ENCODE peak calls at places on chromosomes 13 and 19, in five cellular contexts. C is mesendoderm, N is heart right ventricle, V is spleen, R is thyroid gland. Y is an unnamed sample.

GRCh38 chr13:46100191-46100877 is 4.5 kb downstream of the CPB2 start:
- DNase-seq in C (no peak), N (no peak), V (no peak), R (no peak), Y (no peak)

GRCh38 chr19:2798733-2799132 is 13.4 kb downstream of the THOP1 start:
- DNase-seq in C (peak), N (peak), V (no peak), R (no peak), Y (peak)

GRCh38 chr13:91097269-91097668 is 250.2 kb upstream of the MIR17HG start:
- DNase-seq in C (no peak), N (no peak), V (no peak), R (no peak), Y (no peak)

GRCh38 chr13:110015253-110015652 is 228.9 kb upstream of the IRS2 start:
- DNase-seq in C (no peak), N (no peak), V (no peak), R (peak), Y (no peak)

GRCh38 chr13:24220086-24220703 is 59.7 kb downstream of the SPATA13 start:
- DNase-seq in C (peak), N (peak), V (no peak), R (peak), Y (peak)

GRCh38 chr13:51557875-51558604 is 26.2 kb upstream of the WDFY2 start:
- DNase-seq in C (no peak), N (no peak), V (no peak), R (no peak), Y (no peak)

GRCh38 chr13:27211771-27212364 is 39.5 kb upstream of the RPL21 start:
- DNase-seq in C (no peak), N (no peak), V (no peak), R (no peak), Y (no peak)

GRCh38 chr13:114173753-114174152 is 5.3 kb upstream of the CFAP97D2 start:
- DNase-seq in C (no peak), N (no peak), V (no peak), R (no peak), Y (no peak)

GRCh38 chr13:26051231-26052135 is at the start of gene SHISA2:
- DNase-seq in C (peak), N (no peak), V (no peak), R (peak), Y (peak)

GRCh38 chr13:75579529-75579928 is 29.9 kb downstream of the UCHL3 start:
- DNase-seq in C (no peak), N (no peak), V (no peak), R (no peak), Y (no peak)

GRCh38 chr19:15025237-15025636 is 24.0 kb upstream of the CASP14 start:
- DNase-seq in C (peak), N (no peak), V (no peak), R (no peak), Y (peak)

GRCh38 chr13:29073762-29074161 is 253.6 kb downstream of the MTUS2 start:
- DNase-seq in C (peak), N (no peak), V (no peak), R (no peak), Y (no peak)

GRCh38 chr13:109657395-109657794 is 129.0 kb downstream of the IRS2 start:
- DNase-seq in C (no peak), N (no peak), V (no peak), R (no peak), Y (no peak)

GRCh38 chr19:1847684-1848398 is 442 bp downstream of the REXO1 start:
- DNase-seq in C (peak), N (no peak), V (peak), R (peak), Y (peak)

GRCh38 chr19:18282021-18282787 is 782 bp upstream of the JUND start:
- DNase-seq in C (peak), N (no peak), V (peak), R (peak), Y (no peak)

GRCh38 chr19:15288146-15288963 is 44.0 kb downstream of the BRD4 start:
- DNase-seq in C (no peak), N (no peak), V (peak), R (peak), Y (peak)

GRCh38 chr13:73062368-73062767 is 3.6 kb downstream of the KLF5 start:
- DNase-seq in C (no peak), N (no peak), V (no peak), R (no peak), Y (no peak)

GRCh38 chr19:2168619-2169424 is 5.1 kb downstream of the DOT1L start:
- DNase-seq in C (peak), N (peak), V (peak), R (peak), Y (peak)

GRCh38 chr13:30371649-30372265 is 50.5 kb upstream of the UBE2L5 start:
- DNase-seq in C (no peak), N (no peak), V (peak), R (peak), Y (no peak)

GRCh38 chr19:38264486-38265212 is at the start of gene SPINT2:
- DNase-seq in C (peak), N (no peak), V (peak), R (no peak), Y (no peak)

GRCh38 chr19:18481505-18482222 is 40.2 kb downstream of the ELL start:
- DNase-seq in C (no peak), N (no peak), V (no peak), R (no peak), Y (no peak)

GRCh38 chr19:48490980-48491792 is 20.4 kb downstream of the LMTK3 start:
- DNase-seq in C (peak), N (no peak), V (peak), R (peak), Y (no peak)

GRCh38 chr19:30173593-30174356 is 198.4 kb upstream of the ZNF536 start:
- DNase-seq in C (no peak), N (no peak), V (peak), R (no peak), Y (no peak)

GRCh38 chr13:102580552-102581169 is 16.1 kb upstream of the TPP2 start:
- DNase-seq in C (peak), N (peak), V (no peak), R (no peak), Y (peak)

GRCh38 chr13:98576215-98576945 is 527 bp downstream of the STK24 start:
- DNase-seq in C (peak), N (peak), V (peak), R (peak), Y (peak)

GRCh38 chr13:25923217-25924085 is 128.4 kb downstream of the SHISA2 start:
- DNase-seq in C (no peak), N (no peak), V (no peak), R (no peak), Y (no peak)

GRCh38 chr13:72145383-72145782 is 278.4 kb upstream of the DACH1 start:
- DNase-seq in C (no peak), N (no peak), V (no peak), R (no peak), Y (no peak)

GRCh38 chr13:89930861-89931260 is 1416.6 kb upstream of the MIR17HG start:
- DNase-seq in C (peak), N (no peak), V (no peak), R (no peak), Y (no peak)

GRCh38 chr13:107864543-107865460 is 350.5 kb downstream of the LIG4 start:
- DNase-seq in C (peak), N (peak), V (no peak), R (peak), Y (peak)

GRCh38 chr13:107867701-107868661 is 347.4 kb downstream of the LIG4 start:
- DNase-seq in C (peak), N (no peak), V (no peak), R (peak), Y (peak)

GRCh38 chr13:107865643-107866006 is 349.7 kb downstream of the LIG4 start:
- DNase-seq in C (no peak), N (no peak), V (no peak), R (no peak), Y (no peak)

GRCh38 chr13:107866666-107867623 is 348.4 kb downstream of the LIG4 start:
- DNase-seq in C (peak), N (no peak), V (no peak), R (no peak), Y (peak)

DNA sequence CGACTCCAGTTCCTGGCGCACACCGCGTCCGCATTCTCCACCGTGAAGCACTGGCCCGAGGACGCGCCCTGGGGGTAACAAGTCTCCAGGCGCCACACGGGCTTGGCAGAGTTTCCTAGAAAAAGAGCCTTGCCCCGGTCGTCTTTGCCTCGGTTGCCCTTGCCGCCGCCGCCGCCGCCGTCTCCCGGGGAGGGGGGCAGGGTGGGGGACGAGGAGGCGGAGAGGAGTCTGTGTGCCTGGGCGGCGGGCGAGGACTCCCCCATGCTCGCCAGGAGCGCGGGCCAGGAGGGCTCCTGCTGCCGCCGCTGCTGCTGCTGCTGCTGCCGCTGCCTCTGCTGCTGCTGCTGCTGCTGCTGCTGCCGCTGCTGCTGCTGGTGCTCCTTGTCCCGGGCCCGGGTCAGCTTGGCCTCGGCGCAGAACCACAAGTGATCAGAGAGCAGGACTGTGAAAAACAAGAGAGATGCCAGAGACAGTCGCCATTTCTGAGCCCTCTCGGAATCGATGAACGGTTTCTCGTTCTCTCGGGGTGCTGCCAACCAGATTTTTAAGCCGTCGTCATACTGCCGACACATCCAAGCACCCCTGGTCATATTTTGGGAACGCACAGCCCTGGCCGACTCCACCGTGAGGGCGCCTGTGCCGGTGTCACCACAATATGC is 349.2 kb downstream of the LIG4 start:
- DNase-seq in C (peak), N (no peak), V (no peak), R (peak), Y (peak)
- H3K4me3 ChIP-seq in C (peak), N (peak), V (peak), R (no peak), Y (peak)

GRCh38 chr13:49840667-49841066 is 48.2 kb upstream of the KPNA3 start:
- DNase-seq in C (no peak), N (no peak), V (no peak), R (no peak), Y (no peak)

GRCh38 chr13:49833402-49833801 is 40.9 kb upstream of the KPNA3 start:
- DNase-seq in C (no peak), N (no peak), V (no peak), R (no peak), Y (no peak)

GRCh38 chr13:49838989-49839388 is 46.5 kb upstream of the KPNA3 start:
- DNase-seq in C (peak), N (no peak), V (no peak), R (no peak), Y (no peak)

GRCh38 chr13:49840266-49840665 is 47.8 kb upstream of the KPNA3 start:
- DNase-seq in C (peak), N (no peak), V (no peak), R (no peak), Y (no peak)

DNA sequence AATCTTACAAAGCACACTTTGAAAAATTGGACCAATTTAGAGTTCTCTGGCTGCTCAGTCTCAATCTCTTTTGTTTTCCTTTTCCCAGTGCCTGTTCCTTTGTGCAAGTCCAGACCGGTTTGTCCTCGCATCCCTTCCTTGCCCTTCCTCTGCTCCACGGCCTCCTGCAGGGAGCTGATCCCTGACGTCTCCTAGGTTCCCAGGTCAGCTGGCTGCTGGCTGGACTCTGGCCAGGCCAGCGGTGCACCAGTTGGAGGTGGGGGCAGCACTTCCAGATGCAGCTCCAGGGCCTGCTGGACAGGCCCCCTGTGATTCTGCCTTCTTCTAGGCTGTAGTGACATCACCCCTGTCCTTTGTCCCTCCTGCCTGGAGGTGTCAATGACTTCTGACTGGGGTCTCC is 44.0 kb upstream of the KPNA3 start:
- DNase-seq in C (peak), N (no peak), V (no peak), R (no peak), Y (no peak)
- H3K4me3 ChIP-seq in C (no peak), N (no peak), V (no peak), R (no peak), Y (no peak)

DNA sequence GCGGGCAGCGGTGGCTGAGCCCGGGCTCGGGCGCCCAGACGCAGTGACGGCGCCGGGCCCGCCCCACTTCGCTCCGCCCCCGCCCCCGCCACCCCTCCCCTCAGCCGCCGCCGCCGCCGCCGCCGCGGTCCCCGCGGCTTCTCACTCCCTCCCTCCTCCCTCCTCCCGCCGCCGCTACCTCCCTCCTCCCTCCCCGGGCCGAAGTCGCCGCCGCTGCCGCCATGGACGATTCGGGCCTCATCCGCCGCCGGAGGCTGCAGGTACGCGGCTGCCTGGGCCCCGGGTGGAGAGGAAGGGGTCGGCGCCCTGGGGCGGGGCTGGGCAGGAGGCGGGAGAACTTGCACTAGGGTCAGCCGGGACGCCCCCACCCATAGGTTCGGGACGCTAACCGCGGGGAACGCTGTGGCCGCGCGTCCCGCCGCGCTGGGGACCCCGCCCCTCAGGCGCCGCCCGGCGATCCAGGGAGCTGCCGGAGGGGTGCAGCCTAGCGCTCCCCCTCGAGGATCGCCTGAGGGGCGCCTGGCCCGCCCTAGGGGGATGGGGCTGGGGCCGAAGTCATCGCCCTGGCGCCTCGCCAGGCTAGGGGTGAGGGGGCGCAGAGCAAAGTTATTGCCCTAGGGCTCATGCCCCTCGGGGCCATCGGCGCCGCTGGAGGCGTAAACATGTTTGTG is 497 bp downstream of the RTBDN start:
- DNase-seq in C (peak), N (no peak), V (no peak), R (peak), Y (no peak)
- H3K4me3 ChIP-seq in C (peak), N (peak), V (peak), R (no peak), Y (peak)

DNA sequence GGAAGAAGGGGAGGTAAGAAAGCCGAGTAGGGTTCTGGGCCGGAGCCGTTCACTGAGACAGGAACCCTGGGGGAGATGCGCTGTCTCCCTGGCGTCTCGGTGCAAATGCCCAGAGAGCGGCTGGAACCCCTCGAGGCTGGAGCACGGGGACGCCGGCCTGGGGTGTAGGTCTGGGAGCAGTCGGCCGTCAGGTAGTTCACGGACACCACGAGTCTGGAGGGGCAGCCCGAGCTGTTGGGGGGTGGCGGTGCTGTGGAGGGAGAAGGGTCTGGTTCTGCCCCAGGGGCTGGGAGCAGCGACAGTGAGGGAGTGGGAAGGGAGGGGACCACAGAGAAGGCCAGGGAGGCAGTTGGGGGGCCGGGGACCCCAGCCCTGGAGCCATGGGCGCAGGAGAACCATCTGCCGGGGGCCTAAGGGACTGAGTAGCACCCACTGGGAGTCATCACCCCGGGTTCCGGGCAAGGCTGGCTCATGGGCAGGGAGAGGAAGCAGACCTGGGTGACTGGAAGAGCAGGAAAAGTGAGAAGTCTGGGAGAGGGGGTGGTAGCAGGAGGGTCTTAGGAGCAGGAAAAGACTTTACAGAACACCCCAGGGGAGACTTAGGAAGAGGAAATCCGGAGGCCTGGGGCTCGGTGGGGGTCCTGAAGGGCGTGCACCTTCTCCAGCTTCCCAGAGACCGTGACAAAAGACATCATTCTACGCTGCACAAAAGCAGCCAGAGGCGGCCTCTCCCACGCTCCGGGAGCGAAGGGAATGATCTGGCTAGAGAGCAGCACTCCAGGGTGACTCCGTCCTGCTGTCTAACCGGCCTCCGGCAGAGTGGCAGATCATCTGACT is 173.1 kb upstream of the SOX1 start:
- DNase-seq in C (peak), N (no peak), V (no peak), R (no peak), Y (peak)
- H3K4me3 ChIP-seq in C (no peak), N (peak), V (no peak), R (no peak), Y (peak)

GRCh38 chr19:35165200-35166058 is 10.9 kb downstream of the FXYD5 start:
- DNase-seq in C (no peak), N (no peak), V (no peak), R (no peak), Y (no peak)

GRCh38 chr19:35161434-35161743 is 6.9 kb downstream of the FXYD5 start:
- DNase-seq in C (no peak), N (no peak), V (no peak), R (no peak), Y (no peak)

GRCh38 chr19:35166100-35167063 is 11.8 kb downstream of the FXYD5 start:
- DNase-seq in C (no peak), N (no peak), V (no peak), R (no peak), Y (no peak)

GRCh38 chr19:35162471-35163326 is 8.2 kb downstream of the FXYD5 start:
- DNase-seq in C (peak), N (no peak), V (no peak), R (no peak), Y (no peak)

GRCh38 chr19:35164418-35164817 is 9.9 kb downstream of the FXYD5 start:
- DNase-seq in C (no peak), N (no peak), V (no peak), R (no peak), Y (no peak)
- H3K4me3 ChIP-seq in C (no peak), N (no peak), V (no peak), R (no peak), Y (no peak)